ENCODE peak calls at places on chromosomes 5 and 9, in seven cellular contexts. P, J, O, N, W, H and X are unnamed samples.

GRCh38 chr5:83922699-83923098 is 202.0 kb upstream of the HAPLN1 start:
- DNase-seq in P (no peak), J (peak), O (no peak), N (no peak), W (no peak), H (no peak), X (no peak)

GRCh38 chr5:18745591-18745987 is 1111.3 kb downstream of the TAF11L14 start:
- DNase-seq in P (no peak), J (no peak), O (no peak), N (no peak), W (no peak), H (no peak), X (peak)

GRCh38 chr9:91071185-91071990 is 269.8 kb downstream of the SYK start:
- DNase-seq in P (peak), J (no peak), O (no peak), N (no peak), W (no peak), H (no peak), X (no peak)

GRCh38 chr5:431001-431710 is 11.8 kb upstream of the EXOC3 start:
- DNase-seq in P (peak), J (no peak), O (no peak), N (no peak), W (no peak), H (no peak), X (peak)

GRCh38 chr9:89793551-89793950 is 188.7 kb downstream of the GADD45G start:
- DNase-seq in P (no peak), J (no peak), O (no peak), N (no peak), W (no peak), H (no peak), X (no peak)

GRCh38 chr5:16903480-16904300 is 32.4 kb downstream of the MYO10 start:
- DNase-seq in P (no peak), J (no peak), O (no peak), N (no peak), W (no peak), H (no peak), X (no peak)

GRCh38 chr5:119400248-119400647 is 44.4 kb downstream of the TNFAIP8 start:
- DNase-seq in P (peak), J (no peak), O (no peak), N (no peak), W (peak), H (no peak), X (no peak)

GRCh38 chr5:122311888-122312669 is at the start of gene SNCAIP:
- DNase-seq in P (peak), J (peak), O (no peak), N (peak), W (peak), H (no peak), X (peak)

GRCh38 chr9:126616521-126616976 is 2.8 kb downstream of the LMX1B start:
- DNase-seq in P (no peak), J (no peak), O (no peak), N (no peak), W (no peak), H (no peak), X (no peak)

GRCh38 chr5:16862777-16863176 is 73.3 kb downstream of the MYO10 start:
- DNase-seq in P (no peak), J (no peak), O (no peak), N (no peak), W (no peak), H (no peak), X (no peak)

GRCh38 chr9:109068764-109069163 is 51.0 kb downstream of the TMEM245 start:
- DNase-seq in P (no peak), J (no peak), O (no peak), N (no peak), W (no peak), H (no peak), X (no peak)

GRCh38 chr9:127305450-127306226 is 41.1 kb downstream of the GARNL3 start:
- DNase-seq in P (peak), J (no peak), O (no peak), N (no peak), W (no peak), H (no peak), X (no peak)

GRCh38 chr5:115295775-115296129 is 702 bp downstream of the CCDC112 start:
- DNase-seq in P (no peak), J (no peak), O (no peak), N (no peak), W (no peak), H (no peak), X (peak)